ENCODE peak calls at places on chromosomes 11 and 22, in ten cellular contexts. B is A549, R is transverse colon, E is adrenal gland, M is GM12878, V is ovary, A is gastrocnemius medialis, H is H54, S is thyroid gland, O is vagina. F is an unnamed sample.

GRCh38 chr11:67381244-67381972 is 8.0 kb upstream of the CLCF1 start:
- DNase-seq in R (no peak), H (no peak), M (no peak), S (peak), A (no peak), O (no peak), V (no peak), B (no peak), E (peak), F (no peak)

GRCh38 chr11:2590951-2591754 is 108.6 kb downstream of the KCNQ1OT1 start:
- DNase-seq in V (peak), E (no peak), B (no peak), R (no peak), H (no peak), O (peak), M (no peak), S (peak), A (no peak), F (peak)

GRCh38 chr11:71368966-71369365 is 79.2 kb downstream of the DHCR7 start:
- DNase-seq in B (no peak), O (no peak), R (no peak), E (no peak), A (no peak), M (no peak), V (no peak), S (no peak), H (no peak), F (no peak)

GRCh38 chr11:35992551-35992950 is 48.7 kb downstream of the LDLRAD3 start:
- DNase-seq in A (no peak), O (no peak), V (no peak), E (no peak), R (no peak), H (no peak), B (no peak), S (no peak), M (no peak), F (no peak)

GRCh38 chr11:78683774-78684173 is 109.1 kb upstream of the NARS2 start:
- DNase-seq in A (no peak), V (no peak), E (no peak), B (no peak), O (no peak), S (no peak), M (no peak), H (no peak), R (no peak), F (no peak)

GRCh38 chr22:43004362-43005035 is 10.4 kb downstream of the PACSIN2 start:
- DNase-seq in E (no peak), O (no peak), H (no peak), V (peak), B (no peak), R (peak), S (no peak), A (no peak), M (no peak), F (no peak)

GRCh38 chr11:96098511-96099241 is 174.8 kb upstream of the MTMR2 start:
- DNase-seq in M (no peak), V (no peak), O (no peak), S (peak), B (no peak), A (no peak), R (no peak), E (no peak), H (no peak), F (peak)

GRCh38 chr11:61079416-61080150 is 22.7 kb upstream of the CD5 start:
- DNase-seq in A (no peak), E (no peak), S (no peak), M (no peak), R (no peak), O (no peak), B (no peak), V (no peak), H (no peak), F (no peak)

GRCh38 chr11:2780850-2781412 is 81.1 kb upstream of the KCNQ1OT1 start:
- DNase-seq in M (no peak), B (no peak), S (no peak), V (no peak), E (no peak), H (no peak), A (no peak), R (peak), O (peak), F (no peak)

GRCh38 chr11:3803726-3804510 is 4.4 kb upstream of the PGAP2 start:
- DNase-seq in B (no peak), V (no peak), S (no peak), O (no peak), E (no peak), H (peak), A (no peak), M (no peak), R (no peak), F (no peak)

GRCh38 chr11:46845440-46845739 is 690 bp downstream of the CKAP5 start:
- DNase-seq in M (no peak), O (no peak), B (no peak), E (no peak), H (no peak), V (no peak), A (no peak), S (no peak), R (no peak), F (no peak)

GRCh38 chr22:36201630-36202312 is at the start of gene APOL4:
- DNase-seq in S (peak), O (no peak), H (no peak), R (peak), A (peak), V (peak), E (peak), M (no peak), B (no peak), F (peak)

GRCh38 chr11:15153231-15153630 is 38.5 kb downstream of the INSC start:
- DNase-seq in M (no peak), B (no peak), A (no peak), O (no peak), E (no peak), S (no peak), H (no peak), V (no peak), R (no peak), F (no peak)

GRCh38 chr11:85685820-85686459 is at the start of gene CCDC89:
- DNase-seq in V (peak), M (no peak), H (peak), O (no peak), R (peak), E (peak), B (no peak), A (peak), S (peak), F (peak)

GRCh38 chr22:38706101-38706884 is 549 bp downstream of the GTPBP1 start:
- DNase-seq in B (no peak), V (peak), S (peak), H (no peak), A (peak), M (no peak), O (no peak), R (peak), E (peak), F (peak)

GRCh38 chr11:122439911-122440782 is 215.4 kb upstream of the UBASH3B start:
- DNase-seq in M (no peak), H (no peak), B (peak), V (peak), E (peak), O (no peak), A (peak), R (no peak), S (peak), F (peak)

GRCh38 chr11:130181295-130182272 is 22.0 kb downstream of the ST14 start:
- DNase-seq in R (peak), E (peak), H (peak), B (peak), A (no peak), O (no peak), S (peak), V (no peak), M (no peak), F (peak)

GRCh38 chr11:73237471-73238290 is 19.6 kb downstream of the P2RY2 start:
- DNase-seq in H (no peak), O (no peak), R (no peak), E (peak), B (no peak), V (peak), S (peak), M (no peak), A (peak), F (no peak)

GRCh38 chr22:40215266-40215665 is 37.5 kb downstream of the TNRC6B start:
- DNase-seq in H (no peak), M (no peak), O (no peak), E (peak), B (no peak), A (peak), R (no peak), V (no peak), S (peak), F (no peak)

GRCh38 chr22:46858181-46858771 is 95.8 kb downstream of the TBC1D22A start:
- DNase-seq in B (no peak), R (no peak), S (no peak), V (no peak), A (no peak), M (no peak), E (no peak), O (no peak), H (no peak), F (no peak)

GRCh38 chr11:93875637-93876036 is 25.2 kb upstream of the VSTM5 start:
- DNase-seq in H (no peak), B (no peak), R (no peak), E (no peak), M (no peak), O (no peak), S (no peak), A (no peak), V (no peak), F (no peak)

GRCh38 chr11:28461338-28461737 is 353.1 kb downstream of the METTL15 start:
- DNase-seq in S (no peak), H (no peak), E (no peak), R (no peak), M (no peak), O (no peak), B (no peak), A (no peak), V (no peak), F (no peak)

GRCh38 chr22:46791201-46791731 is 28.8 kb downstream of the TBC1D22A start:
- DNase-seq in E (peak), H (no peak), O (no peak), A (peak), V (no peak), B (no peak), R (peak), M (no peak), S (no peak), F (peak)

GRCh38 chr22:49253656-49254055 is 574.0 kb downstream of the BRD1 start:
- DNase-seq in M (no peak), S (no peak), H (no peak), O (no peak), R (no peak), A (no peak), V (no peak), E (no peak), B (no peak), F (no peak)

GRCh38 chr11:76376746-76377558 is 4.0 kb downstream of the THAP12 start:
- DNase-seq in B (no peak), R (no peak), E (no peak), A (no peak), M (peak), O (no peak), V (no peak), H (no peak), S (no peak), F (no peak)

GRCh38 chr11:132116516-132116915 is 746.1 kb downstream of the NTM start:
- DNase-seq in B (no peak), E (no peak), S (no peak), R (no peak), V (no peak), O (no peak), M (no peak), A (no peak), H (no peak), F (no peak)

GRCh38 chr22:39242809-39243442 is 1.9 kb downstream of the PDGFB start:
- DNase-seq in B (no peak), O (no peak), S (peak), R (no peak), A (no peak), V (no peak), M (no peak), H (no peak), E (no peak), F (peak)

GRCh38 chr11:63762662-63763505 is 5.7 kb downstream of the ZFTA start:
- DNase-seq in R (peak), S (peak), V (peak), E (peak), A (no peak), O (no peak), M (no peak), H (no peak), B (no peak), F (peak)

GRCh38 chr11:20036625-20037335 is 123.5 kb downstream of the DBX1 start:
- DNase-seq in H (no peak), O (no peak), R (no peak), A (no peak), V (no peak), M (no peak), B (no peak), E (no peak), S (no peak), F (no peak)

GRCh38 chr11:27058456-27058855 is 17.8 kb downstream of the BBOX1 start:
- DNase-seq in R (no peak), O (no peak), E (no peak), H (no peak), V (no peak), B (no peak), M (no peak), A (no peak), S (no peak), F (no peak)

GRCh38 chr11:59866397-59866796 is at the start of gene TCN1:
- DNase-seq in B (no peak), O (no peak), A (no peak), H (no peak), V (no peak), S (no peak), M (no peak), E (no peak), R (no peak), F (no peak)

GRCh38 chr22:46977656-46978343 is 215.3 kb downstream of the TBC1D22A start:
- DNase-seq in B (no peak), M (no peak), E (no peak), O (no peak), H (no peak), A (no peak), R (no peak), S (no peak), V (no peak), F (no peak)

GRCh38 chr11:124899376-124900145 is 1.9 kb upstream of the ROBO4 start:
- DNase-seq in H (no peak), V (no peak), B (no peak), S (no peak), A (no peak), M (no peak), E (no peak), O (peak), R (no peak), F (no peak)

GRCh38 chr11:76790251-76790650 is 7.1 kb downstream of the TSKU start:
- DNase-seq in E (no peak), V (peak), A (no peak), M (no peak), H (no peak), B (no peak), R (peak), O (no peak), S (no peak), F (no peak)

GRCh38 chr11:43643898-43644625 is 36.5 kb upstream of the HSD17B12 start:
- DNase-seq in E (peak), A (peak), S (peak), M (peak), V (peak), B (peak), H (peak), R (peak), O (no peak), F (peak)
- TF ChIP-seq POLR2A in E (no peak), A (no peak), S (peak), M (peak), V (no peak), B (peak), H (peak), R (peak), O (no peak), F (peak)

GRCh38 chr22:37254867-37255233 is 10.8 kb upstream of the RAC2 start:
- DNase-seq in A (no peak), M (no peak), O (no peak), S (no peak), B (no peak), V (no peak), H (no peak), R (no peak), E (no peak), F (no peak)
- TF ChIP-seq POLR2A in A (no peak), M (no peak), O (no peak), S (no peak), B (no peak), V (no peak), H (no peak), R (no peak), E (no peak), F (no peak)

DNA sequence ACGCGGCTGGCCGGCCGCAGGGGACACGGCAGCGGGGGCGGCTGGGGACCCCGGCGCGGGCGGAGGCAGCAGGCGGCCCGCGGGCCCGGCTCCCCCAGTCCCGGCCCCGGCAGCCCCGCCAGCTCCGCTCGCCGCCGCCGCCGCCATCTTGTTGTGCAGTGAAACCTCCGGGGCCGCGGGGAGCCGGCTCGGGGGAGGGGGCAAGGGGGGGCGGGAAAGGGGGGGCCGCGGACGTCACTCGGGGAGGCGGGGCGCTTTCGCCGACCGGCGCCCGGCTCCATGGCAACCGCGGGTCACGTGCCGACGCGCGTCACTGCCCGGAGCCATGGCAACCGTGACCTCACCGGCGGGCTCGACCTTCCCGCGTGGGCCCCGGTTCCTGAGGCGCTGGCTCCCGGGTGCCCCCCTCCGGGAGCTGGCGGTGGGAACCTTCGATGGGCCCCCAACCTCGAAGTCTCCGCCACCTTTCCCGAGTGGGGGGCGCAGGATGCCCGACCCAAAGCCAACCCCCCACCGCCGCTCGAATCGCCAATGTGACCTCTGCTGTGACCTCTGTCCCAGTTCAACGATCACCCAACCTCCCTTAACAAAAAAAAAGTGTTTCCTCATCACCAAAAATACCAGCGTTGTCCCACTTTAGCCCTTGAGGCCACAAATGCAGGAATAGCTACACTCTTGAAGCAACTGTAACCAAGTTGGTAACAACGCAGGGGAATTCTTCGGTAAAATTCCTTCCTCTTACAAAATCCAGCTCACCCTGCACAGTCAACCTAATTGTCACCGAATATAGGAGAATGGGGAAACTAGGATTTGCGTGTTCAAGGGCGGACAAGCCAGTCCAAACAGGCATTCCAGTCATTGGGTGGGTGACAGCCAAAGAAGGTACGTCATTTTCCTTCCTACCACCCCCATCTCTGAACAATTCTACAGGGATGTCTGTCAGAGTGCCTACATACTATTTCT is at the start of gene SIK3:
- DNase-seq in A (peak), R (peak), M (peak), H (peak), V (peak), S (peak), O (peak), E (peak), B (peak), F (peak)
- TF ChIP-seq POLR2A in A (peak), R (peak), M (peak), H (peak), V (peak), S (peak), O (no peak), E (peak), B (peak), F (peak)

DNA sequence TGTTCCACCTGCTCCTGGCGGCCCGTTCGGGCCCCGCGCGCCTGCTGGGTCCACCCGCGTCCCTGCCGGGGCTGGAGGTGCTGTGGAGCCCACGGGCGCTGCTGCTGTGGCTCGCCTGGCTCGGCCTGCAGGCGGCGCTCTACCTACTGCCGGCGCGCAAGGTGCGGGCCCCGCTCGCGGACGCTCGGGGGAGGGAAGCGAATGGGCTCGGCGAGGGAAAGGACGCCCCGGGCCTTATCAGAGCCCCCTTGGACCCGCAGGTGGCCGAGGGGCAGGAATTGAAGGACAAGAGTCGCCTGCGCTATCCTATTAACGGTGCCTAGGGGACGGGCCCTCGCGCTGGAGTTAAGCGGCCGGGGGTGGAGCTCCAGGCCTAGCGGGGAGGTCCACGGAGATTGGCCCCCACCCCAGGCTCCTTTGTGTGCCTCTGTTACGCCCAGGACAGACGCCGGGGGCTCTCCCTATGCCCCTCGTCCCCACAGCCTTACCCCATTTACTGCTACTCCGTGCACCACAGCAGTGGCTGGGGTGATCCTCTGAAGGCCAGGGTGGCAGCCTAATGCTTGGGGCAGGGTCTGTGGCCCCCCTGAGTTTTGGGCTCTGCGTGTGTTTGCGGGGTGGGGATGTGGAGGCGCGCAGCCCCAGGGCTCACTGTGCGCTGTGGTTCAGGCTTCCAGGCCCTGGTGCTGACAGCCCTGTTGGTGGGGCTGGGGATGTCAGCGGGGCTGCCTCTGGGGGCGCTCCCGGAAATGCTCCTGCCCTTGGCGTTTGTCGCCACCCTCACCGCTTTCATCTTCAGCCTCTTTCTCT is 1.1 kb downstream of the TM7SF2 start:
- DNase-seq in E (peak), V (peak), R (peak), O (no peak), S (peak), B (peak), H (no peak), M (no peak), A (peak), F (peak)
- TF ChIP-seq POLR2A in E (no peak), V (no peak), R (no peak), O (no peak), S (peak), B (peak), H (no peak), M (peak), A (no peak), F (no peak)

GRCh38 chr22:21568207-21569075 is 927 bp downstream of the UBE2L3 start:
- DNase-seq in O (no peak), V (no peak), S (peak), B (no peak), A (peak), M (no peak), R (peak), H (no peak), E (peak), F (peak)
- TF ChIP-seq POLR2A in O (no peak), V (no peak), S (no peak), B (no peak), A (no peak), M (no peak), R (no peak), H (no peak), E (no peak), F (no peak)

GRCh38 chr11:794766-795637 is 3.1 kb downstream of the SLC25A22 start:
- DNase-seq in R (peak), A (no peak), H (no peak), M (no peak), V (peak), E (no peak), B (no peak), O (no peak), S (peak), F (peak)

GRCh38 chr11:796565-797299 is 1.3 kb downstream of the SLC25A22 start:
- DNase-seq in R (peak), E (no peak), H (no peak), M (no peak), S (no peak), A (no peak), B (no peak), O (no peak), V (no peak), F (peak)

GRCh38 chr11:794013-794765 is 3.9 kb downstream of the SLC25A22 start:
- DNase-seq in S (no peak), H (no peak), R (no peak), E (no peak), A (no peak), B (no peak), O (no peak), M (no peak), V (no peak), F (peak)

GRCh38 chr11:797300-798092 is 585 bp downstream of the SLC25A22 start:
- DNase-seq in E (peak), S (peak), A (no peak), O (no peak), M (no peak), V (peak), R (peak), B (peak), H (no peak), F (peak)

GRCh38 chr11:795638-796564 is 2.2 kb downstream of the SLC25A22 start:
- DNase-seq in S (peak), O (no peak), H (peak), V (peak), M (no peak), E (peak), A (peak), B (no peak), R (peak), F (peak)
- TF ChIP-seq POLR2A in S (peak), O (no peak), H (peak), V (no peak), M (peak), E (no peak), A (no peak), B (no peak), R (peak), F (peak)

F was measured in body of pancreas.